ENCODE peak calls at places on chromosomes 11 and 22, in seven cellular contexts. M, P, E, R, F, S and A are unnamed samples.

GRCh38 chr22:35437038-35437437 is 37.1 kb downstream of the MCM5 start:
- DNase-seq in E (no peak), S (peak; percentile 16), R (no peak), F (no peak), P (no peak), M (no peak), A (no peak)

GRCh38 chr11:40104941-40105550 is 1354.4 kb downstream of the LRRC4C start:
- DNase-seq in E (no peak), R (no peak), P (no peak), F (no peak), M (no peak), S (no peak), A (no peak)

GRCh38 chr11:59666969-59667368 is 1.9 kb downstream of the PATL1 start:
- DNase-seq in M (no peak), S (peak; percentile 57), F (no peak), R (no peak), E (no peak), P (no peak), A (no peak)

GRCh38 chr11:12802418-12803085 is 128.3 kb downstream of the TEAD1 start:
- DNase-seq in S (peak; percentile 48), R (peak; percentile 79), F (peak; percentile 34), E (no peak), P (no peak), M (peak; percentile 92), A (no peak)

GRCh38 chr22:42700355-42700754 is 20.3 kb downstream of the A4GALT start:
- DNase-seq in S (no peak), F (no peak), M (no peak), P (no peak), E (no peak), R (no peak), A (no peak)

GRCh38 chr11:73151371-73151870 is 9.3 kb upstream of the FCHSD2 start:
- DNase-seq in S (no peak), F (no peak), P (no peak), M (peak; percentile 1), R (no peak), E (no peak), A (no peak)

GRCh38 chr11:72686639-72687215 is 12.5 kb upstream of the PDE2A start:
- DNase-seq in M (no peak), F (no peak), S (peak; percentile 42), E (no peak), P (no peak), R (no peak), A (no peak)

GRCh38 chr22:35491908-35492380 is 48.7 kb upstream of the RASD2 start:
- DNase-seq in R (no peak), F (no peak), E (no peak), S (no peak), M (no peak), P (no peak), A (no peak)

GRCh38 chr11:45110562-45110961 is 35.9 kb upstream of the PRDM11 start:
- DNase-seq in R (peak; percentile 58), S (peak; percentile 75), M (peak; percentile 48), E (peak; percentile 64), F (no peak), P (no peak), A (no peak)

GRCh38 chr22:45478108-45478771 is 24.4 kb upstream of the FBLN1 start:
- DNase-seq in S (peak; percentile 60), F (no peak), R (peak; percentile 84), E (no peak), M (no peak), P (no peak), A (no peak)

GRCh38 chr11:39011822-39012221 is 2413.8 kb upstream of the RAG2 start:
- DNase-seq in F (no peak), S (no peak), E (no peak), R (no peak), P (no peak), M (no peak), A (no peak)

GRCh38 chr11:61697093-61697492 is 16.9 kb downstream of the DAGLA start:
- DNase-seq in S (no peak), E (no peak), F (peak; percentile 9), M (no peak), P (no peak), R (no peak), A (no peak)

GRCh38 chr11:61695917-61696316 is 15.7 kb downstream of the DAGLA start:
- DNase-seq in M (peak; percentile 78), F (peak; percentile 74), P (peak; percentile 92), E (peak; percentile 90), S (peak; percentile 95), R (peak; percentile 75), A (peak; percentile 79)

GRCh38 chr11:61697764-61698163 is 17.6 kb downstream of the DAGLA start:
- DNase-seq in P (no peak), E (no peak), R (no peak), S (no peak), F (no peak), M (no peak), A (no peak)

GRCh38 chr11:61694971-61695706 is 14.9 kb downstream of the DAGLA start:
- DNase-seq in S (no peak), F (peak; percentile 58), E (no peak), M (peak; percentile 81), R (no peak), P (no peak), A (peak; percentile 69)

DNA sequence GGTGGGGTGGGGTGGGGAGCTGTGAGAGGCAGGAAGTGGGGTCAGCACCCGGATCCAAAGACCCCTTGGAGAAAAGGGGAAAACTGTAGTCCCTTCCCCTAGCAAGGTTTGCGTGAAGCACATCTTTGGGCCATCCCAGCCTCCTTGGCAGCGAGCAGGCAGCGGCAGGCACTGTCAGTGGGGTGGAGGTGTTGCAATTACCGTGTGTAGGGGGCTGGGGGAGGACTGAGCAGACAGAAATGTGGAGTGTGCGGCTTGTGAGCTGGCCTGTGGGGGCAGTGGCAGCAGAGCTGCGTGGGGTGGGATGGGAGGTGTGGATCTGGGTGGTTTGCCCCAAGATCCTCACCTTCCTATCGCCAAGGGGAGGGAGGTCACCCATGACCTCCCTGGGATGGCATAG is 16.4 kb downstream of the DAGLA start:
- DNase-seq in F (peak; percentile 10), P (no peak), R (no peak), M (no peak), S (no peak), E (no peak), A (no peak)
- H3K27ac ChIP-seq in F (peak overlapping the region; percentile 82), P (no peak overlapping the region), R (no peak overlapping the region), M (peak overlapping the region; percentile 81), S (no peak overlapping the region), E (peak overlapping the region; percentile 55), A (peak overlapping the region; percentile 92)

DNA sequence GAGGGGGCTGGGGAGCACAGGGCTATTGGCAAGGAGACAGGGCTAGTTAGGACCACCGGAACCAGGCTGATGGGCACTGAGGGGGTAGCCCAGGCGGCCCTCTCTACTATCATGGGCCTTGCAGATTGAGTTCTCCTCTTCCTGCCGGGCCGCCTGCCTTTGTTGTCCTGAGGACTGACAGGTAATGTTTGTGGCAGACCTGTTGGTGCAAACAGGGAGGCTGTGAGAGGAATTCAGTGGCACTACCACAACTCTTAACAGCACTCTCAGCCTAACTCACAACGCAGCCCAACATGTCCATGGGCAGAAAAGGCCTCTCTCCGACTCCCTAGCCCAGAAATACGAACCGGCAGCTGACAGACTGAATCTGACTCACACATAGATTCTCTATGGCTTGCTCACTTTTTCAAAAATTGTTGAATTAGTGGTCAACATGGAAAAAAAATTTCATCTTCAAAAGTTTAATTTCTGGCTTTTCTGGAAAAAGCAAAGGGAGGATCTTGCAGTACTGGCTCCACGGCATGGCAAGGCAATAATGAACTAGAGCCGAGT is 11.4 kb downstream of the KCNJ5 start:
- DNase-seq in E (no peak), S (peak; percentile 87), R (peak; percentile 67), F (no peak), M (no peak), P (no peak), A (no peak)
- H3K4me3 ChIP-seq in E (no peak overlapping the region), S (no peak overlapping the region), R (no peak overlapping the region), F (no peak overlapping the region), M (no peak overlapping the region), P (no peak overlapping the region), A (no peak overlapping the region)

GRCh38 chr22:40418366-40419201 is 48.2 kb downstream of the SGSM3 start:
- DNase-seq in P (peak; percentile 74), F (no peak), E (no peak), M (no peak), S (no peak), R (no peak), A (peak; percentile 29)

GRCh38 chr22:40421941-40422340 is 51.5 kb downstream of the SGSM3 start:
- DNase-seq in E (no peak), R (no peak), S (no peak), F (no peak), M (no peak), P (peak; percentile 52), A (peak; percentile 5)

GRCh38 chr22:40421082-40421350 is 50.6 kb downstream of the SGSM3 start:
- DNase-seq in R (no peak), M (no peak), P (peak; percentile 51), F (no peak), E (no peak), S (no peak), A (peak; percentile 2)

GRCh38 chr22:40419718-40420117 is 49.3 kb downstream of the SGSM3 start:
- DNase-seq in R (no peak), S (no peak), M (no peak), F (no peak), E (no peak), P (peak; percentile 45), A (peak; percentile 3)

DNA sequence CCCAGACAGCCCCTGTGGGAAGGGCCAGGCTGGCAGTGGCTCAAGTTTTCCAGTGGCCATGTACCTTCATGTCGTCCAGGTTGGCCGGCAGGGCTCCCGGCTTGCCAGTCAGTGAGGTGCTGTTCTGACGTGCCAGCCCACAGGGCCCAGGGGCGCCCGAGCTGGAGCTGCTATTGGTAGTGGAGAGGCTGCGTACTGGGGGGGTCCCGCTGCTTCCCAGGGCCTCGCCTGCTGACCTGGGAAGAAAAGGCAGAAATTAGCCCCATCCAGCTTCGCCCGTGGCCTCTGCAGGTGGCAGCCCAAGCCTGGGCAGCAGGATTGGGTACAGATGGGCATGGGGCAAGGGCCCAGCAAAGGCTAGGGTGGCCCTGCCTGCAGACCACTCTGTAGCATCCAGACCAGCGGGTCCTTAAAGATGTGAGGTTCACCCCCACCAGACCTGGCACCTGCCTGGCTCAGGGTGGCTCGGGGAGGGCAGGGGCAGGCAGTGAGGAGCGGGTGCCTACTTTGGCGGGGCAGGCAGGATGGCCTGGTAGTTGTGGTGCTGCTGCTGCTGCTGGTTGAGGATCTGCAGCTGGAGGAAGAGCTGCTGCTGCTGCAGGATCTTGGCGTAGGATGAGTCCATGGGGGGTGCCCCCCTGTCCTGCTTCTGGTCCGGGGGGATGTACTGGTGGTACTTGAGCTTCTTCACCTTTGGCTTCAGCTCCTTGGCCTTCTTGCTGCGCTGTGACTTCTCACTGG is 50.1 kb downstream of the SGSM3 start:
- DNase-seq in M (no peak), R (no peak), E (no peak), S (no peak), F (no peak), P (peak; percentile 72), A (peak; percentile 12)
- H3K27ac ChIP-seq in M (no peak overlapping the region), R (no peak overlapping the region), E (no peak overlapping the region), S (no peak overlapping the region), F (no peak overlapping the region), P (no peak overlapping the region), A (no peak overlapping the region)

DNA sequence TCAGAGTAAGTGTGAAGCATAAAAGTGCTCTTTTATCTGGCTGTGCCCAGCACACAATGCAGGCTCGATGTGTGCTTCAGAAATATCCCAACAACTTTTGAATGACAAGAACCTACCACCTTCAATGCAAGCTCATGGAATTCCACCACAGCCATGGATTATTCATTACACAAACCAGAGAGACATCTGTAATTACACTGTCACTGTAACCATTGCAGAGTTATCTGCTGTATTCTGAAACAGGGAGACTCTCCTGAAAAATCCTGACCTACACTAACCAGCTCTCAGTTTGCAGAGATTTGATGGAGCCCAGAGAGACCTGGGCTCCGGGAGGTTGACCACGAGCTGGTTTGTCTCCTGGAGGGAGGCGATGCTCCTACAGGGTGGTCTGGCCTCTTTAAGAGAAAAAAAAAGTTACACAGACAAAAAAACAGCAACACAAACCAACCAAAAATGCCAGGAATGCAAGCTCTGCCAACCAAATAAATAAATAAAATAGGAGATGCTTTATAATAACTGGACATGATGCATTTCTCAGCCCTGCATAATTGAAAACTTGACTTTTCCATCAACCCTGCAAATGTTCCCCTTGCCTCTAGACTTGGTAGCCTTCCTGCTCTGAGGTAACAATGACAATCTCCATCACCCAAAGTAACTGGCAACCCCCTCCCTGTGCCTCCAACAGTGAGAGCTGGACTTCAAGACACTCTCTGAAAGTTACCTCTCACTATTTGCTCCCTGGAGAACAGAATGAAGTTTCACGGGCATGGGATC is 69.7 kb downstream of the ETS1 start:
- DNase-seq in M (no peak), R (no peak), P (no peak), E (peak; percentile 11), F (no peak), S (peak; percentile 71), A (no peak)
- H3K4me3 ChIP-seq in M (peak overlapping the region; percentile 84), R (peak overlapping the region; percentile 89), P (peak overlapping the region; percentile 29), E (peak overlapping the region; percentile 92), F (peak overlapping the region; percentile 81), S (peak overlapping the region; percentile 99), A (peak overlapping the region; percentile 81)